ENCODE peak calls at places on chromosomes 5 and 9, in seven cellular contexts. One of them, this sample, is unnamed.

GRCh38 chr5:40796487-40796889 is 1.7 kb downstream of the PRKAA1 start:
- DNase-seq in SK-N-SH: no peak
- DNase-seq in GM12878: no peak
- DNase-seq in endothelial cell of umbilical vein: peak; percentile 52
- DNase-seq in HCT116: no peak
- DNase-seq in HepG2: no peak
- DNase-seq in K562: no peak
- DNase-seq in this sample: no peak

GRCh38 chr5:31232273-31232888 is 38.9 kb downstream of the CDH6 start:
- DNase-seq in HCT116: peak; percentile 7
- DNase-seq in K562: peak; percentile 64
- DNase-seq in GM12878: no peak
- DNase-seq in SK-N-SH: peak; percentile 36
- DNase-seq in HepG2: peak; percentile 48
- DNase-seq in endothelial cell of umbilical vein: peak; percentile 17
- DNase-seq in this sample: peak; percentile 64

GRCh38 chr5:76601470-76601869 is 21.7 kb downstream of the F2RL2 start:
- DNase-seq in SK-N-SH: peak; percentile 49
- DNase-seq in GM12878: no peak
- DNase-seq in HepG2: peak; percentile 52
- DNase-seq in K562: peak; percentile 76
- DNase-seq in endothelial cell of umbilical vein: peak; percentile 78
- DNase-seq in HCT116: peak; percentile 48
- DNase-seq in this sample: peak; percentile 48

GRCh38 chr9:72443855-72444254 is 77.6 kb upstream of the TMC1 start:
- DNase-seq in SK-N-SH: no peak
- DNase-seq in HCT116: no peak
- DNase-seq in endothelial cell of umbilical vein: no peak
- DNase-seq in GM12878: peak; percentile 85
- DNase-seq in HepG2: no peak
- DNase-seq in K562: no peak
- DNase-seq in this sample: no peak

GRCh38 chr5:154712518-154713437 is 42.4 kb upstream of the LARP1 start:
- DNase-seq in GM12878: no peak
- DNase-seq in K562: no peak
- DNase-seq in HCT116: peak; percentile 46
- DNase-seq in HepG2: no peak
- DNase-seq in SK-N-SH: no peak
- DNase-seq in endothelial cell of umbilical vein: no peak
- DNase-seq in this sample: no peak

GRCh38 chr9:75911390-75911789 is 20.9 kb downstream of the PCSK5 start:
- DNase-seq in HCT116: no peak
- DNase-seq in endothelial cell of umbilical vein: no peak
- DNase-seq in K562: no peak
- DNase-seq in HepG2: no peak
- DNase-seq in GM12878: no peak
- DNase-seq in SK-N-SH: no peak
- DNase-seq in this sample: no peak

GRCh38 chr5:161446655-161447054 is 99.9 kb downstream of the GABRB2 start:
- DNase-seq in K562: no peak
- DNase-seq in HCT116: no peak
- DNase-seq in HepG2: no peak
- DNase-seq in GM12878: no peak
- DNase-seq in SK-N-SH: no peak
- DNase-seq in endothelial cell of umbilical vein: no peak
- DNase-seq in this sample: no peak

GRCh38 chr5:135137146-135137915 is 103.3 kb upstream of the PITX1 start:
- DNase-seq in SK-N-SH: no peak
- DNase-seq in K562: no peak
- DNase-seq in HepG2: no peak
- DNase-seq in GM12878: no peak
- DNase-seq in HCT116: no peak
- DNase-seq in endothelial cell of umbilical vein: no peak
- DNase-seq in this sample: no peak

GRCh38 chr5:135018457-135018856 is 15.6 kb downstream of the PITX1 start:
- DNase-seq in endothelial cell of umbilical vein: no peak
- DNase-seq in HepG2: no peak
- DNase-seq in SK-N-SH: no peak
- DNase-seq in K562: no peak
- DNase-seq in GM12878: no peak
- DNase-seq in HCT116: no peak
- DNase-seq in this sample: no peak

GRCh38 chr5:174769005-174769404 is 44.6 kb downstream of the MSX2 start:
- DNase-seq in HepG2: no peak
- DNase-seq in endothelial cell of umbilical vein: no peak
- DNase-seq in HCT116: no peak
- DNase-seq in SK-N-SH: no peak
- DNase-seq in K562: no peak
- DNase-seq in GM12878: no peak
- DNase-seq in this sample: no peak

GRCh38 chr5:135976216-135976615 is 21.4 kb upstream of the LECT2 start:
- DNase-seq in K562: no peak
- DNase-seq in HCT116: no peak
- DNase-seq in endothelial cell of umbilical vein: no peak
- DNase-seq in HepG2: no peak
- DNase-seq in SK-N-SH: no peak
- DNase-seq in GM12878: no peak
- DNase-seq in this sample: no peak

GRCh38 chr5:150568663-150569062 is 60.7 kb downstream of the NDST1 start:
- DNase-seq in K562: no peak
- DNase-seq in HepG2: no peak
- DNase-seq in HCT116: no peak
- DNase-seq in GM12878: no peak
- DNase-seq in SK-N-SH: no peak
- DNase-seq in endothelial cell of umbilical vein: no peak
- DNase-seq in this sample: no peak

GRCh38 chr5:135492319-135492626 is 40.1 kb upstream of the TIFAB start:
- DNase-seq in endothelial cell of umbilical vein: no peak
- DNase-seq in K562: no peak
- DNase-seq in GM12878: no peak
- DNase-seq in HepG2: no peak
- DNase-seq in SK-N-SH: no peak
- DNase-seq in HCT116: no peak
- DNase-seq in this sample: no peak

GRCh38 chr5:11171236-11171635 is 410.2 kb upstream of the DAP start:
- DNase-seq in GM12878: no peak
- DNase-seq in HCT116: no peak
- DNase-seq in K562: no peak
- DNase-seq in SK-N-SH: no peak
- DNase-seq in HepG2: no peak
- DNase-seq in endothelial cell of umbilical vein: no peak
- DNase-seq in this sample: no peak

GRCh38 chr5:35436441-35437057 is 181.1 kb upstream of the SPEF2 start:
- DNase-seq in K562: peak; percentile 23
- DNase-seq in SK-N-SH: peak; percentile 23
- DNase-seq in HepG2: peak; percentile 47
- DNase-seq in HCT116: peak; percentile 13
- DNase-seq in GM12878: no peak
- DNase-seq in endothelial cell of umbilical vein: peak; percentile 32
- DNase-seq in this sample: peak; percentile 8

GRCh38 chr9:114150608-114151007 is 4.7 kb upstream of the COL27A1 start:
- DNase-seq in SK-N-SH: no peak
- DNase-seq in HCT116: no peak
- DNase-seq in GM12878: no peak
- DNase-seq in HepG2: no peak
- DNase-seq in K562: no peak
- DNase-seq in endothelial cell of umbilical vein: no peak
- DNase-seq in this sample: no peak

GRCh38 chr5:58455066-58455465 is 4.8 kb downstream of the PLK2 start:
- DNase-seq in endothelial cell of umbilical vein: peak; percentile 7
- DNase-seq in SK-N-SH: no peak
- DNase-seq in HepG2: no peak
- DNase-seq in K562: no peak
- DNase-seq in HCT116: no peak
- DNase-seq in GM12878: no peak
- DNase-seq in this sample: no peak

GRCh38 chr5:58451732-58452565 is 7.9 kb downstream of the PLK2 start:
- DNase-seq in endothelial cell of umbilical vein: peak; percentile 48
- DNase-seq in K562: no peak
- DNase-seq in HepG2: no peak
- DNase-seq in GM12878: no peak
- DNase-seq in HCT116: no peak
- DNase-seq in SK-N-SH: no peak
- DNase-seq in this sample: no peak

GRCh38 chr5:58452566-58453258 is 7.2 kb downstream of the PLK2 start:
- DNase-seq in endothelial cell of umbilical vein: peak; percentile 55
- DNase-seq in SK-N-SH: no peak
- DNase-seq in GM12878: no peak
- DNase-seq in HepG2: no peak
- DNase-seq in HCT116: no peak
- DNase-seq in K562: no peak
- DNase-seq in this sample: no peak

GRCh38 chr5:58454025-58454424 is 5.9 kb downstream of the PLK2 start:
- DNase-seq in HepG2: no peak
- DNase-seq in GM12878: no peak
- DNase-seq in HCT116: no peak
- DNase-seq in endothelial cell of umbilical vein: no peak
- DNase-seq in K562: no peak
- DNase-seq in SK-N-SH: no peak
- DNase-seq in this sample: no peak

GRCh38 chr5:58453326-58453725 is 6.6 kb downstream of the PLK2 start:
- DNase-seq in SK-N-SH: no peak
- DNase-seq in endothelial cell of umbilical vein: no peak
- DNase-seq in HCT116: no peak
- DNase-seq in HepG2: no peak
- DNase-seq in GM12878: no peak
- DNase-seq in K562: no peak
- DNase-seq in this sample: no peak
- TF ChIP-seq POLR2AphosphoS5 in SK-N-SH: no peak
- TF ChIP-seq POLR2AphosphoS5 in endothelial cell of umbilical vein: no peak
- TF ChIP-seq POLR2AphosphoS5 in HCT116: no peak
- TF ChIP-seq POLR2AphosphoS5 in HepG2: no peak
- TF ChIP-seq POLR2AphosphoS5 in GM12878: no peak
- TF ChIP-seq POLR2AphosphoS5 in K562: no peak
- TF ChIP-seq POLR2AphosphoS5 in this sample: no peak

GRCh38 chr9:121029469-121029868 is 20.6 kb downstream of the C5 start:
- DNase-seq in HCT116: no peak
- DNase-seq in SK-N-SH: no peak
- DNase-seq in GM12878: no peak
- DNase-seq in endothelial cell of umbilical vein: no peak
- DNase-seq in HepG2: peak; percentile 41
- DNase-seq in K562: no peak
- DNase-seq in this sample: no peak
- H3K9ac ChIP-seq in HCT116: no peak overlapping the region
- H3K9ac ChIP-seq in SK-N-SH: no peak overlapping the region
- H3K9ac ChIP-seq in GM12878: no peak overlapping the region
- H3K9ac ChIP-seq in endothelial cell of umbilical vein: no peak overlapping the region
- H3K9ac ChIP-seq in HepG2: no peak overlapping the region
- H3K9ac ChIP-seq in K562: no peak overlapping the region
- H3K9ac ChIP-seq in this sample: no peak overlapping the region

DNA sequence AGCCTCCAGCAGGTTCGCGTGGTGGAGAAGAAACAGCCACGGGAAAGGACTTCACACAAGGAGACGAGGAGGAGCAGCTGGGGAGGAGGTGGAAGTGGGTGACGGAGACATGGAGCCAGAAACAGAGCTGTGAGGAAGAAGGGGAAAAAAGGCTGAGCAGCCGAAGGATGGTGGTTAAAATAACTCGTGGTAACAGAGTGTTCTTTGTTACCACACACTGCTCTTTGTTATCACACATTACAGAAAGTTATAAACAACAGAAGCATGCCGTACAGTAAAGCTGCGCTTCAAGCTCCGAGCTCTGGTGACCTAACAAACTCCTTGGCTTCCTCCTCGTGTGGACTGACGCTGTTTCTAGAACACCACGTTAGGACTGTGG is 215.4 kb downstream of the GLIS3 start:
- DNase-seq in HepG2: no peak
- DNase-seq in HCT116: no peak
- DNase-seq in K562: no peak
- DNase-seq in GM12878: no peak
- DNase-seq in SK-N-SH: no peak
- DNase-seq in endothelial cell of umbilical vein: no peak
- DNase-seq in this sample: no peak
- H3K27ac ChIP-seq in HepG2: no peak overlapping the region
- H3K27ac ChIP-seq in HCT116: no peak overlapping the region
- H3K27ac ChIP-seq in K562: no peak overlapping the region
- H3K27ac ChIP-seq in GM12878: no peak overlapping the region
- H3K27ac ChIP-seq in SK-N-SH: no peak overlapping the region
- H3K27ac ChIP-seq in endothelial cell of umbilical vein: no peak overlapping the region
- H3K27ac ChIP-seq in this sample: no peak overlapping the region

DNA sequence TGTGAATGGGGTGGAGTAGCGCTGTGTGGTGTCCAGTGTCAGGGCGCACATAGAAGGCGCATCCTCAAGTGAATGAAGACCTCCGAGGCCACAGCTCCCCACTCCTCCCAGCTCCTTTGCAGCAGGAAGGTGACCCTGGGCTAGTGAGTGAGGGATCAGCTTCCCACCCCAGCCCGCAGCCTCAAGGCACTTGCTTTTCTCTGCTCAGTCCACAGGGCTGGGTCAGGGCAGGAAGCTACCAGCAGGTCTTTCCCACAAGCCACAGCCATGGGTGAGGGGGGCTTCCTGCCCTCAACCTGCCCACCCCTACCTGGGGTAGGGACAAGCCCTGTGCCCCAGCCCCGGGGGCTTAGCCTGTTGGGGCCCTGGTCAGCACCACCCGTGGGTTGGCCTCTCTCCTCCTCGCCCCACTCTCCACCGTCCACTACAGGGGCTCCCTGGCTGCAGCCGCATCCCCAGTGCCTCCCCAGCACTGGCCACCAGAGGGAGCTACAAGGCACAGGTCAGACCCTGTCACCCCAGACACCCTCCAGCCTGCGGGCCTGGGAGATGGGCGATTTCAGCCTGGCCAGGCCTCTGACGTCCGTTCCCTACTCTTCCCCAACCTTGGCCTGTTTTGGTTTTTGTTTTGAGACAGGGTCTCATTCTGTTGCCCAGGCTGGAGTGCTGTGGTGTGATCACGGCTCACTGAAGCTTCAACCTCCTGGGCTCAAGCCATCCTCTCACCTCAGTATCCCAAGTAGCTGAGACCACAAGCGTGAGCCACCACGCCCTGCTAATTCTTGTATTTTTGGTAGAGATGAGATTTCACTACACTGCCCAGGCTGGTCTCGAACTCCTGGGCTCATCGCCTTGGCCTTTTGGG is 1.3 kb upstream of the ABCA2 start:
- DNase-seq in HCT116: no peak
- DNase-seq in HepG2: peak; percentile 54
- DNase-seq in SK-N-SH: peak; percentile 90
- DNase-seq in endothelial cell of umbilical vein: peak; percentile 59
- DNase-seq in GM12878: no peak
- DNase-seq in K562: peak; percentile 89
- DNase-seq in this sample: no peak
- TF ChIP-seq POLR2AphosphoS5 in HCT116: no peak
- TF ChIP-seq POLR2AphosphoS5 in HepG2: no peak
- TF ChIP-seq POLR2AphosphoS5 in SK-N-SH: no peak
- TF ChIP-seq POLR2AphosphoS5 in endothelial cell of umbilical vein: no peak
- TF ChIP-seq POLR2AphosphoS5 in GM12878: no peak
- TF ChIP-seq POLR2AphosphoS5 in K562: no peak
- TF ChIP-seq POLR2AphosphoS5 in this sample: no peak

This sample was measured in SK-N-MC.